ENCODE peak calls at places on chromosomes 12 and 14, in five cellular contexts. B is lung, Q is left ventricle myocardium inferior, N is astrocyte of the spinal cord, C is AG09309. R is an unnamed sample.

GRCh38 chr12:9673404-9674225 is 4.1 kb downstream of the CLEC2D start:
- DNase-seq in Q (peak), C (peak), N (peak), B (peak), R (peak)

GRCh38 chr12:5554711-5555110 is 122.8 kb downstream of the NTF3 start:
- DNase-seq in N (peak), Q (no peak), B (no peak), C (peak), R (no peak)

GRCh38 chr14:42110167-42110566 is 503.5 kb downstream of the LRFN5 start:
- DNase-seq in B (no peak), C (peak), N (peak), Q (no peak), R (no peak)

GRCh38 chr12:21775130-21775920 is 819 bp upstream of the KCNJ8 start:
- DNase-seq in C (no peak), B (no peak), Q (no peak), N (no peak), R (no peak)

GRCh38 chr12:114668151-114668891 is 15.7 kb downstream of the TBX3 start:
- DNase-seq in B (peak), C (no peak), Q (peak), N (peak), R (peak)

GRCh38 chr12:84840356-84840755 is 72.2 kb downstream of the SLC6A15 start:
- DNase-seq in B (no peak), C (no peak), Q (no peak), N (no peak), R (no peak)

GRCh38 chr14:68890173-68890931 is 88.8 kb downstream of the ACTN1 start:
- DNase-seq in Q (no peak), N (no peak), C (no peak), B (no peak), R (no peak)

GRCh38 chr12:112185093-112185923 is 59.9 kb downstream of the TRAFD1 start:
- DNase-seq in Q (no peak), B (no peak), N (no peak), C (no peak), R (no peak)

GRCh38 chr12:47303207-47303606 is 223.4 kb upstream of the AMIGO2 start:
- DNase-seq in N (peak), B (no peak), Q (no peak), C (no peak), R (no peak)

GRCh38 chr14:103604620-103605019 is 24.4 kb upstream of the KLC1 start:
- DNase-seq in Q (no peak), C (no peak), B (no peak), N (no peak), R (no peak)

GRCh38 chr14:103607822-103608221 is 21.2 kb upstream of the KLC1 start:
- DNase-seq in Q (no peak), C (no peak), N (no peak), B (no peak), R (no peak)

GRCh38 chr14:103611215-103611614 is 17.8 kb upstream of the KLC1 start:
- DNase-seq in C (no peak), Q (no peak), B (no peak), N (no peak), R (no peak)

GRCh38 chr14:103607039-103607668 is 21.9 kb upstream of the KLC1 start:
- DNase-seq in N (peak), C (peak), B (peak), Q (peak), R (no peak)
- H3K4me3 ChIP-seq in N (no peak), C (no peak), B (no peak), Q (peak), R (no peak)

GRCh38 chr14:66509874-66510273 is 1.9 kb downstream of the GPHN start:
- DNase-seq in B (no peak), Q (no peak), C (no peak), N (no peak), R (no peak)
- H3K4me3 ChIP-seq in B (no peak), Q (peak), C (peak), N (peak), R (peak)

GRCh38 chr12:120666577-120667390 is 20.2 kb upstream of the MLEC start:
- DNase-seq in N (no peak), Q (no peak), B (no peak), C (no peak), R (no peak)

GRCh38 chr12:120670667-120671066 is 16.3 kb upstream of the MLEC start:
- DNase-seq in B (no peak), C (no peak), Q (no peak), N (no peak), R (no peak)

GRCh38 chr12:120668797-120669054 is 18.2 kb upstream of the MLEC start:
- DNase-seq in N (no peak), Q (no peak), B (no peak), C (no peak), R (no peak)

GRCh38 chr12:120668091-120668796 is 18.7 kb upstream of the MLEC start:
- DNase-seq in Q (no peak), B (no peak), C (no peak), N (no peak), R (no peak)

GRCh38 chr12:120669055-120669828 is 17.7 kb upstream of the MLEC start:
- DNase-seq in C (no peak), N (no peak), Q (no peak), B (no peak), R (no peak)
- H3K4me3 ChIP-seq in C (no peak), N (no peak), Q (no peak), B (no peak), R (no peak)

GRCh38 chr12:79143803-79144202 is 279.2 kb downstream of the SYT1 start:
- DNase-seq in B (no peak), C (no peak), Q (no peak), N (no peak), R (no peak)

GRCh38 chr12:79140711-79141110 is 276.1 kb downstream of the SYT1 start:
- DNase-seq in C (no peak), B (no peak), N (no peak), Q (no peak), R (no peak)

DNA sequence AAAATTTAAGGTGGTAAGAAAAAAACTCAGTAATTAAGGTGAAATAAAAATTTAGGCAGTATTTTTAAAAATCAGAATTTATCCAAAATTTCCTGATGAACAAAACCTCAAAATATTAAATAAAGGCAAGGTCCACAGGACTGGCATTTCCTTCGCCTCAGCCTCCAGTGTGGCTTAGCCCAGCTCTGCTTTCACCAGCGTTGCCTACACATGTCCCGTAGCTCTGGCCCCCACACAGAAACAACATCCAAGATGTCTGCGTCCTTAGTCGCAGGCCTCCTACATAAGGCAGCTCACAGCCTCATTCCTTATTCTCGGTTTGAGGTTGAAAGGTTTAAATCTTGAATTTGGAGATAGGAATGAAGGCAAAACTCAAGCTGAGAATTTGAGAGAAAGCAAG is 274.3 kb downstream of the SYT1 start:
- DNase-seq in Q (no peak), C (no peak), N (no peak), B (no peak), R (no peak)
- H3K4me3 ChIP-seq in Q (no peak), C (no peak), N (no peak), B (no peak), R (no peak)

GRCh38 chr14:101257551-101257950 is 303.7 kb upstream of the DIO3 start:
- DNase-seq in N (no peak), Q (no peak), B (no peak), C (no peak), R (no peak)
- H3K4me3 ChIP-seq in N (no peak), Q (no peak), B (no peak), C (no peak), R (no peak)

GRCh38 chr12:45050751-45051489 is at the start of gene DBX2:
- DNase-seq in C (no peak), Q (no peak), N (peak), B (no peak), R (peak)
- H3K4me3 ChIP-seq in C (peak), Q (peak), N (peak), B (no peak), R (peak)

R was measured in PC-9.